ENCODE peak calls at places on chromosomes 7 and 10, in nine cellular contexts. D, Q, P, Z, U, L, S, B and X are unnamed samples.

GRCh38 chr10:32971536-32972091 is 13.6 kb upstream of the ITGB1 start:
- DNase-seq in P (no peak), U (no peak), L (peak), D (no peak), S (no peak), Z (no peak), Q (no peak), B (no peak), X (no peak)

GRCh38 chr10:133442191-133442966 is 11.4 kb upstream of the SCART1 start:
- DNase-seq in L (no peak), D (no peak), B (peak), Z (no peak), S (no peak), U (no peak), P (no peak), Q (no peak), X (no peak)

GRCh38 chr10:95553674-95554073 is 7.5 kb downstream of the SORBS1 start:
- DNase-seq in P (no peak), S (no peak), Q (no peak), B (no peak), L (no peak), U (no peak), Z (no peak), D (no peak), X (no peak)

GRCh38 chr7:27141591-27142561 is 1.6 kb downstream of the HOXA5 start:
- DNase-seq in L (no peak), D (no peak), U (no peak), B (no peak), Q (peak), S (no peak), Z (no peak), P (no peak), X (no peak)

GRCh38 chr10:114678806-114679205 is 20.7 kb upstream of the ABLIM1 start:
- DNase-seq in L (no peak), U (no peak), Z (no peak), D (no peak), Q (no peak), B (no peak), S (no peak), P (no peak), X (no peak)

GRCh38 chr10:77197544-77197943 is 440.1 kb downstream of the KCNMA1 start:
- DNase-seq in Q (no peak), B (no peak), L (no peak), Z (no peak), S (no peak), D (no peak), U (no peak), P (no peak), X (no peak)

GRCh38 chr7:33501368-33501767 is 372.0 kb downstream of the BBS9 start:
- DNase-seq in S (no peak), Q (no peak), L (no peak), B (no peak), P (no peak), D (no peak), U (no peak), Z (no peak), X (no peak)

GRCh38 chr10:78764436-78764835 is 304.3 kb upstream of the ZMIZ1 start:
- DNase-seq in D (no peak), P (no peak), L (no peak), Z (no peak), U (no peak), B (peak), S (no peak), Q (no peak), X (no peak)

GRCh38 chr10:3978762-3979161 is 193.8 kb upstream of the KLF6 start:
- DNase-seq in S (no peak), U (peak), L (no peak), Q (no peak), P (no peak), Z (no peak), B (no peak), D (no peak), X (no peak)

GRCh38 chr7:12162420-12163113 is 48.5 kb upstream of the TMEM106B start:
- DNase-seq in P (no peak), L (no peak), Z (no peak), D (no peak), S (peak), B (no peak), Q (no peak), U (peak), X (peak)

GRCh38 chr7:2520131-2520807 is 695 bp downstream of the LFNG start:
- DNase-seq in U (no peak), P (no peak), L (peak), Q (peak), S (peak), D (no peak), B (no peak), Z (no peak), X (no peak)

GRCh38 chr7:98165827-98166667 is 45.2 kb upstream of the BHLHA15 start:
- DNase-seq in U (peak), B (no peak), L (peak), S (no peak), P (peak), Z (peak), D (peak), Q (no peak), X (no peak)

GRCh38 chr10:114305521-114305925 is 66.5 kb downstream of the VWA2 start:
- DNase-seq in Z (no peak), Q (no peak), B (peak), P (no peak), U (no peak), D (no peak), L (no peak), S (no peak), X (no peak)

GRCh38 chr10:71092812-71093391 is 119.5 kb upstream of the UNC5B start:
- DNase-seq in S (no peak), Z (no peak), B (no peak), L (no peak), Q (no peak), P (no peak), U (no peak), D (no peak), X (no peak)

GRCh38 chr10:126902157-126902556 is 3.1 kb upstream of the DOCK1 start:
- DNase-seq in U (peak), P (no peak), Z (no peak), D (no peak), S (peak), Q (no peak), L (no peak), B (peak), X (peak)

GRCh38 chr7:75905785-75906604 is 9.0 kb upstream of the POR start:
- DNase-seq in Q (peak), U (peak), B (peak), P (no peak), D (no peak), L (no peak), S (peak), Z (no peak), X (no peak)

GRCh38 chr10:28125701-28126100 is 126.8 kb upstream of the ODAD2 start:
- DNase-seq in D (no peak), L (no peak), Q (no peak), P (no peak), U (peak), B (no peak), Z (no peak), S (peak), X (peak)

GRCh38 chr7:87609946-87610345 is 9.3 kb upstream of the ABCB1 start:
- DNase-seq in P (no peak), L (no peak), B (no peak), S (no peak), Z (no peak), Q (no peak), U (no peak), D (no peak), X (no peak)

GRCh38 chr7:125876436-125876835 is 946.8 kb upstream of the POT1 start:
- DNase-seq in Z (no peak), U (peak), B (no peak), S (no peak), Q (no peak), P (no peak), D (no peak), L (no peak), X (no peak)

GRCh38 chr7:45566386-45566785 is 7.8 kb upstream of the ADCY1 start:
- DNase-seq in S (no peak), D (no peak), U (no peak), B (no peak), P (no peak), L (no peak), Q (no peak), Z (no peak), X (no peak)

GRCh38 chr10:33388805-33389204 is 54.3 kb upstream of the NRP1 start:
- DNase-seq in Z (no peak), D (no peak), Q (no peak), U (no peak), P (no peak), B (no peak), S (no peak), L (no peak), X (no peak)